ENCODE peak calls at places on chromosomes 4 and X, in five cellular contexts. M, Y, T, I and X are unnamed samples.

GRCh38 chr4:20251061-20251795 is 477 bp upstream of the SLIT2 start:
- DNase-seq in M (no peak), Y (no peak), T (no peak), I (no peak), X (no peak)

GRCh38 chrX:79366888-79367749 is at the start of gene ITM2A:
- DNase-seq in M (no peak), Y (peak; percentile 80), T (no peak), I (peak; percentile 3), X (no peak)

GRCh38 chrX:12702509-12703091 is 88.6 kb upstream of the PRPS2 start:
- DNase-seq in M (no peak), Y (no peak), T (peak; percentile 35), I (peak; percentile 14), X (no peak)

GRCh38 chrX:8191022-8191421 is 20.0 kb upstream of the VCX2 start:
- DNase-seq in M (no peak), Y (no peak), T (no peak), I (no peak), X (no peak)

GRCh38 chr4:133812236-133812635 is 389.4 kb downstream of the PABPC4L start:
- DNase-seq in M (no peak), Y (no peak), T (no peak), I (no peak), X (no peak)

GRCh38 chr4:143352052-143352451 is 15.4 kb downstream of the GAB1 start:
- DNase-seq in M (no peak), Y (no peak), T (no peak), I (peak; percentile 63), X (no peak)

GRCh38 chr4:159363376-159363775 is 260.5 kb downstream of the RAPGEF2 start:
- DNase-seq in M (no peak), Y (no peak), T (no peak), I (no peak), X (no peak)

GRCh38 chr4:77187231-77187630 is 30.2 kb downstream of the CCNG2 start:
- DNase-seq in M (no peak), Y (no peak), T (no peak), I (no peak), X (no peak)

GRCh38 chrX:81195712-81196111 is 6.0 kb downstream of the HMGN5 start:
- DNase-seq in M (no peak), Y (peak; percentile 20), T (peak; percentile 75), I (peak; percentile 38), X (no peak)

GRCh38 chrX:66675541-66675940 is 36.7 kb upstream of the EDA2R start:
- DNase-seq in M (no peak), Y (no peak), T (no peak), I (no peak), X (no peak)

GRCh38 chrX:133056341-133056740 is 40.6 kb downstream of the USP26 start:
- DNase-seq in M (no peak), Y (no peak), T (no peak), I (no peak), X (no peak)

GRCh38 chr4:48112017-48112667 is 21.9 kb downstream of the TXK start:
- DNase-seq in M (no peak), Y (no peak), T (no peak), I (no peak), X (no peak)

GRCh38 chr4:15420642-15421041 is 7.2 kb upstream of the C1QTNF7 start:
- DNase-seq in M (no peak), Y (no peak), T (no peak), I (no peak), X (no peak)

GRCh38 chr4:150789864-150790263 is 207.9 kb downstream of the MAB21L2 start:
- DNase-seq in M (no peak), Y (no peak), T (no peak), I (no peak), X (no peak)

GRCh38 chrX:70613295-70613694 is 168.7 kb downstream of the DLG3 start:
- DNase-seq in M (no peak), Y (no peak), T (no peak), I (no peak), X (no peak)

GRCh38 chr4:20764353-20764752 is 64.1 kb downstream of the PACRGL start:
- DNase-seq in M (no peak), Y (no peak), T (no peak), I (no peak), X (no peak)

GRCh38 chrX:42818151-42818921 is 40.4 kb upstream of the PPP1R2C start:
- DNase-seq in M (no peak), Y (no peak), T (peak; percentile 2), I (no peak), X (no peak)

GRCh38 chrX:28016823-28017222 is 35.6 kb upstream of the DCAF8L1 start:
- DNase-seq in M (no peak), Y (no peak), T (no peak), I (no peak), X (no peak)

GRCh38 chrX:355329-356050 is 31.2 kb downstream of the PPP2R3B start:
- DNase-seq in M (no peak), Y (no peak), T (no peak), I (no peak), X (no peak)

GRCh38 chr4:88674565-88674964 is 23.1 kb downstream of the NAP1L5 start:
- DNase-seq in M (no peak), Y (no peak), T (no peak), I (no peak), X (no peak)

GRCh38 chrX:285076-285677 is 4.0 kb downstream of the PLCXD1 start:
- DNase-seq in M (no peak), Y (no peak), T (no peak), I (no peak), X (no peak)